ENCODE peak calls at places on chromosomes 13 and 19, in ten cellular contexts. I, C, R, L, D, E, Q, H, B and T are unnamed samples.

GRCh38 chr13:50712469-50712868 is 131.0 kb downstream of the DLEU7 start:
- DNase-seq in Q (no peak), E (no peak), H (no peak), B (no peak), I (no peak), R (no peak), D (no peak), C (no peak), L (no peak), T (no peak)

GRCh38 chr13:99655351-99656091 is 154.2 kb downstream of the TM9SF2 start:
- DNase-seq in D (no peak), E (no peak), R (no peak), I (no peak), L (peak; percentile 60), B (peak; percentile 12), H (no peak), Q (peak; percentile 74), C (no peak), T (peak; percentile 6)

GRCh38 chr19:19321143-19321577 is 531 bp downstream of the MAU2 start:
- DNase-seq in L (no peak), R (no peak), E (peak; percentile 43), H (no peak), D (no peak), B (no peak), C (no peak), Q (no peak), I (peak; percentile 40), T (peak; percentile 15)

GRCh38 chr19:33399745-33400681 is 26.5 kb downstream of the CEBPG start:
- DNase-seq in R (no peak), E (no peak), I (peak; percentile 21), D (no peak), L (no peak), C (no peak), H (no peak), B (no peak), Q (no peak), T (no peak)

GRCh38 chr13:108227651-108228272 is 9.6 kb downstream of the ABHD13 start:
- DNase-seq in D (no peak), E (no peak), L (peak; percentile 4), Q (peak; percentile 70), H (no peak), B (peak; percentile 48), R (no peak), I (no peak), C (no peak), T (peak; percentile 71)

GRCh38 chr19:4051175-4052101 is 15.3 kb downstream of the ZBTB7A start:
- DNase-seq in L (peak; percentile 69), Q (peak; percentile 69), D (no peak), H (no peak), I (no peak), E (no peak), B (peak; percentile 63), R (no peak), C (no peak), T (peak; percentile 43)

GRCh38 chr19:29677001-29677781 is 11.9 kb downstream of the PLEKHF1 start:
- DNase-seq in L (no peak), D (no peak), B (no peak), R (no peak), E (no peak), I (no peak), Q (no peak), C (no peak), H (no peak), T (no peak)

GRCh38 chr19:39377373-39378362 is 13.2 kb downstream of the PAF1 start:
- DNase-seq in E (no peak), R (no peak), C (no peak), I (no peak), Q (no peak), B (peak; percentile 52), L (no peak), D (no peak), H (no peak), T (no peak)

GRCh38 chr13:90654970-90655369 is 692.5 kb upstream of the MIR17HG start:
- DNase-seq in C (no peak), I (no peak), L (no peak), D (no peak), E (no peak), H (no peak), B (no peak), Q (no peak), R (no peak), T (no peak)